ENCODE peak calls at places on chromosomes 4 and X, in five cellular contexts. R is Right ventricle myocardium inferior, N is B cell, L is glutamatergic neuron, S is fibroblast of the conjunctiva. T is an unnamed sample.
A peak's percentile ranks its signal among the peaks of the same experiment; 100 is the strongest.

GRCh38 chrX:68717196-68717595 is 69.7 kb downstream of the STARD8 start:
- DNase-seq in N (no peak), L (no peak), S (no peak), R (no peak), T (no peak)

GRCh38 chrX:54721424-54721823 is 76.6 kb downstream of the ITIH6 start:
- DNase-seq in R (no peak), N (no peak), L (no peak), S (no peak), T (no peak)

GRCh38 chr4:158678767-158679166 is 6.7 kb downstream of the ETFDH start:
- DNase-seq in N (no peak), R (no peak), L (no peak), S (no peak), T (no peak)

GRCh38 chr4:100494166-100494565 is 23.7 kb downstream of the EMCN start:
- DNase-seq in L (no peak), R (no peak), S (no peak), N (no peak), T (no peak)

GRCh38 chr4:8580321-8581093 is at the start of gene GPR78:
- DNase-seq in L (peak; percentile 63), N (no peak), S (no peak), R (no peak), T (peak; percentile 82)

GRCh38 chr4:13762126-13762525 is 134.6 kb upstream of the BOD1L1 start:
- DNase-seq in L (no peak), N (no peak), R (no peak), S (no peak), T (no peak)

GRCh38 chrX:31609130-31609529 is 537.3 kb upstream of the FTHL17 start:
- DNase-seq in N (no peak), R (no peak), L (no peak), S (peak; percentile 76), T (no peak)

GRCh38 chrX:154719132-154719675 is 31.7 kb downstream of the GAB3 start:
- DNase-seq in N (no peak), L (no peak), S (no peak), R (no peak), T (no peak)

GRCh38 chr4:48963042-48963679 is 22.9 kb upstream of the CWH43 start:
- DNase-seq in L (peak; percentile 72), N (peak; percentile 45), S (peak; percentile 86), R (no peak), T (peak; percentile 47)

GRCh38 chrX:2958199-2958598 is 29.1 kb upstream of the ARSD start:
- DNase-seq in S (no peak), R (no peak), L (no peak), N (no peak), T (no peak)

GRCh38 chr4:147828361-147828760 is 96.5 kb downstream of the ARHGAP10 start:
- DNase-seq in R (no peak), N (no peak), S (no peak), L (no peak), T (no peak)

GRCh38 chr4:107153228-107153627 is 117.1 kb upstream of the DKK2 start:
- DNase-seq in R (no peak), S (no peak), L (peak; percentile 22), N (no peak), T (no peak)

GRCh38 chr4:43766648-43767047 is 682.0 kb downstream of the KCTD8 start:
- DNase-seq in R (no peak), S (no peak), N (no peak), L (no peak), T (no peak)

GRCh38 chr4:18404642-18405041 is 383.1 kb upstream of the LCORL start:
- DNase-seq in N (no peak), S (no peak), R (no peak), L (no peak), T (no peak)

GRCh38 chrX:144040793-144041192 is 156.9 kb downstream of the UBE2NL start:
- DNase-seq in S (no peak), N (no peak), R (no peak), L (no peak), T (no peak)

GRCh38 chr4:79609853-79610252 is 201.8 kb upstream of the GK2 start:
- DNase-seq in S (no peak), L (no peak), R (no peak), N (no peak), T (no peak)

GRCh38 chrX:10189317-10190268 is 32.8 kb downstream of the CLCN4 start:
- DNase-seq in L (peak; percentile 76), N (peak; percentile 69), R (no peak), S (peak; percentile 43), T (peak; percentile 64)

GRCh38 chr4:82432596-82432995 is 2.2 kb downstream of the ENOPH1 start:
- DNase-seq in S (no peak), N (no peak), L (no peak), R (no peak), T (no peak)

GRCh38 chr4:71267244-71267643 is 71.6 kb upstream of the SLC4A4 start:
- DNase-seq in R (no peak), N (no peak), L (no peak), S (no peak), T (no peak)

GRCh38 chr4:86011117-86011516 is 348.7 kb downstream of the MAPK10 start:
- DNase-seq in N (no peak), L (no peak), S (peak; percentile 92), R (no peak), T (no peak)

GRCh38 chr4:113678651-113679050 is 82.9 kb downstream of the CAMK2D start:
- DNase-seq in R (no peak), N (no peak), S (no peak), L (no peak), T (no peak)

GRCh38 chrX:111008126-111008525 is 87.9 kb upstream of the PAK3 start:
- DNase-seq in R (no peak), L (no peak), N (no peak), S (no peak), T (no peak)

GRCh38 chr4:118033148-118034060 is 882 bp upstream of the NDST3 start:
- DNase-seq in L (peak; percentile 79), N (peak; percentile 33), S (no peak), R (peak; percentile 61), T (peak; percentile 22)

GRCh38 chr4:154590329-154591006 is at the start of gene FGA:
- DNase-seq in R (no peak), S (no peak), L (no peak), N (no peak), T (no peak)

GRCh38 chr4:139910106-139910505 is 243.9 kb downstream of the MAML3 start:
- DNase-seq in R (no peak), N (no peak), L (no peak), S (no peak), T (no peak)

GRCh38 chrX:132592880-132593279 is 104.0 kb upstream of the MBNL3 start:
- DNase-seq in R (no peak), S (no peak), L (no peak), N (peak; percentile 7), T (peak; percentile 5)

GRCh38 chrX:104376937-104377336 is 122.2 kb upstream of the ESX1 start:
- DNase-seq in N (no peak), L (no peak), S (no peak), R (no peak), T (no peak)

T was measured in GM13977.